ENCODE peak calls at places on chromosomes 7 and 10, in four cellular contexts. X is hepatic stellate cell; O is AG04449; S is stimulated activated CD4-positive, alpha-beta T cell treated with anti-CD3 and anti-CD28 coated beads, Interleukin-4, amount 100 ng/mL, for 24 hours. N is an unnamed sample.
A peak's percentile ranks its signal among the peaks of the same experiment; 100 is the strongest.

GRCh38 chr7:69982197-69982596 is 383.9 kb downstream of the AUTS2 start:
- DNase-seq in X (no peak), O (peak; percentile 47), S (no peak), N (no peak)

GRCh38 chr7:100521076-100521475 is 17.9 kb upstream of the AGFG2 start:
- DNase-seq in X (no peak), S (no peak), O (no peak), N (no peak)

GRCh38 chr10:119020627-119020946 is 8.9 kb upstream of the NANOS1 start:
- DNase-seq in S (peak; percentile 30), X (no peak), O (no peak), N (no peak)

GRCh38 chr7:48424731-48425130 is 253.5 kb downstream of the ABCA13 start:
- DNase-seq in X (no peak), S (no peak), O (no peak), N (no peak)

GRCh38 chr7:21300692-21301091 is 127.2 kb upstream of the SP4 start:
- DNase-seq in X (no peak), S (no peak), O (no peak), N (no peak)

GRCh38 chr7:159091041-159091440 is 53.6 kb downstream of the VIPR2 start:
- DNase-seq in S (no peak), X (no peak), O (no peak), N (peak; percentile 4)

GRCh38 chr10:484925-485661 is 204.4 kb downstream of the DIP2C start:
- DNase-seq in X (peak; percentile 37), O (no peak), S (peak; percentile 17), N (peak; percentile 42)

GRCh38 chr7:78129865-78130264 is 331.3 kb downstream of the PHTF2 start:
- DNase-seq in O (no peak), S (no peak), X (no peak), N (no peak)

GRCh38 chr7:133682364-133683181 is 429.7 kb downstream of the EXOC4 start:
- DNase-seq in S (no peak), O (no peak), X (no peak), N (no peak)

GRCh38 chr7:7181519-7182155 is 707 bp upstream of the C1GALT1 start:
- DNase-seq in O (no peak), X (no peak), S (peak; percentile 45), N (peak; percentile 55)

GRCh38 chr7:1917221-1918062 is 247.4 kb downstream of the ELFN1 start:
- DNase-seq in S (no peak), X (no peak), O (no peak), N (no peak)

GRCh38 chr10:98659951-98660350 is 213.2 kb upstream of the HPS1 start:
- DNase-seq in S (no peak), O (no peak), X (no peak), N (no peak)

GRCh38 chr10:122348951-122349361 is 25.6 kb upstream of the PLEKHA1 start:
- DNase-seq in X (no peak), S (no peak), O (no peak), N (no peak)

GRCh38 chr7:30702200-30702599 is 19.9 kb upstream of the CRHR2 start:
- DNase-seq in S (no peak), X (no peak), O (no peak), N (peak; percentile 48)

GRCh38 chr7:126690848-126691751 is 561.6 kb downstream of the GRM8 start:
- DNase-seq in S (no peak), O (no peak), X (no peak), N (no peak)

GRCh38 chr7:120843121-120843520 is 14.8 kb downstream of the TSPAN12 start:
- DNase-seq in O (no peak), X (no peak), S (no peak), N (no peak)

GRCh38 chr7:64747802-64748201 is 46.4 kb upstream of the ZNF138 start:
- DNase-seq in X (no peak), S (no peak), O (no peak), N (no peak)

GRCh38 chr10:21329995-21330627 is 195.4 kb downstream of the SKIDA1 start:
- DNase-seq in X (peak; percentile 54), S (no peak), O (peak; percentile 44), N (no peak)

GRCh38 chr10:91042069-91042468 is 121.2 kb upstream of the ANKRD1 start:
- DNase-seq in O (no peak), X (no peak), S (no peak), N (no peak)

GRCh38 chr10:110413903-110414562 is 83.7 kb upstream of the DUSP5 start:
- DNase-seq in X (no peak), O (no peak), S (no peak), N (no peak)

GRCh38 chr7:73988197-73988596 is 39.8 kb upstream of the ELN start:
- DNase-seq in X (no peak), O (no peak), S (no peak), N (no peak)

GRCh38 chr7:148856035-148856881 is 27.8 kb downstream of the EZH2 start:
- DNase-seq in X (peak; percentile 33), O (no peak), S (peak; percentile 57), N (peak; percentile 52)

GRCh38 chr7:140260767-140261486 is 84.1 kb upstream of the KDM7A start:
- DNase-seq in X (no peak), S (no peak), O (no peak), N (no peak)

GRCh38 chr7:150411606-150412005 is 32.5 kb downstream of the ZNF775 start:
- DNase-seq in O (no peak), S (no peak), X (no peak), N (no peak)

N was measured in activated CD4-positive, alpha-beta memory T cell treated with anti-CD3 and anti-CD28 coated beads, Interleukin-2, amount 10 ng/mL, durations not matched to agents 7 days and 5 days.